ENCODE peak calls at places on chromosome 3, in eight cellular contexts. N is CD8-positive, alpha-beta T cell; I is GM06990; O is PC-9; B is SJSA1; H is CD8-positive, alpha-beta memory T cell; J is H7; Q is stomach. P is an unnamed sample. For H3K27me3, the result is how much of the 10 kb centered on the place peaks cover.

GRCh38 chr3:20104167-20104661 is 64.0 kb downstream of the KAT2B start:
- DNase-seq in N (no peak), I (no peak), O (no peak), B (no peak), H (peak), J (no peak), Q (no peak), P (no peak)

GRCh38 chr3:142596726-142597088 is 514 bp downstream of the PLS1 start:
- DNase-seq in N (no peak), I (no peak), O (no peak), B (no peak), H (no peak), J (peak), Q (no peak), P (no peak)

GRCh38 chr3:68858549-68858948 is 73.8 kb downstream of the TAFA4 start:
- DNase-seq in N (no peak), I (no peak), O (no peak), B (no peak), H (no peak), J (no peak), Q (no peak), P (no peak)

GRCh38 chr3:33579181-33579510 is 138.9 kb downstream of the CLASP2 start:
- DNase-seq in N (no peak), I (no peak), O (no peak), B (no peak), H (no peak), J (no peak), Q (no peak), P (no peak)

GRCh38 chr3:14801031-14801430 is 17.7 kb upstream of the FGD5 start:
- DNase-seq in N (no peak), I (no peak), O (no peak), B (no peak), H (no peak), J (no peak), Q (no peak), P (no peak)

GRCh38 chr3:152177757-152178156 is 91.0 kb upstream of the MBNL1 start:
- DNase-seq in N (no peak), I (no peak), O (no peak), B (no peak), H (no peak), J (no peak), Q (no peak), P (no peak)

GRCh38 chr3:17151598-17152373 is 267.0 kb downstream of the PLCL2 start:
- DNase-seq in N (peak), I (peak), O (no peak), B (no peak), H (peak), J (no peak), Q (peak), P (peak)

GRCh38 chr3:190345027-190345821 is 23.0 kb upstream of the CLDN1 start:
- DNase-seq in N (no peak), I (no peak), O (peak), B (peak), H (no peak), J (no peak), Q (no peak), P (peak)

GRCh38 chr3:58010562-58010961 is 2.3 kb downstream of the FLNB start:
- DNase-seq in N (no peak), I (no peak), O (no peak), B (peak), H (no peak), J (no peak), Q (no peak), P (no peak)

GRCh38 chr3:60803156-60803555 is 448.1 kb downstream of the FHIT start:
- DNase-seq in N (no peak), I (no peak), O (no peak), B (no peak), H (no peak), J (no peak), Q (no peak), P (no peak)

GRCh38 chr3:188449421-188449820 is 295.5 kb downstream of the LPP start:
- DNase-seq in N (no peak), I (no peak), O (no peak), B (no peak), H (no peak), J (no peak), Q (no peak), P (no peak)

GRCh38 chr3:43892535-43892934 is 201.8 kb downstream of the ABHD5 start:
- DNase-seq in N (no peak), I (peak), O (no peak), B (no peak), H (no peak), J (no peak), Q (no peak), P (no peak)

GRCh38 chr3:41363830-41364523 is 164.7 kb downstream of the CTNNB1 start:
- DNase-seq in N (no peak), I (no peak), O (no peak), B (no peak), H (no peak), J (no peak), Q (no peak), P (no peak)

GRCh38 chr3:33167716-33168339 is 50.8 kb downstream of the SUSD5 start:
- DNase-seq in N (no peak), I (no peak), O (no peak), B (no peak), H (no peak), J (no peak), Q (no peak), P (no peak)

GRCh38 chr3:190303887-190304286 is 18.4 kb downstream of the CLDN1 start:
- DNase-seq in N (no peak), I (no peak), O (no peak), B (no peak), H (no peak), J (no peak), Q (no peak), P (no peak)

GRCh38 chr3:129664040-129664646 is 57.7 kb upstream of the PLXND1 start:
- DNase-seq in N (no peak), I (no peak), O (no peak), B (no peak), H (no peak), J (no peak), Q (no peak), P (no peak)

GRCh38 chr3:45204136-45204535 is 22.0 kb downstream of the TMEM158 start:
- DNase-seq in N (no peak), I (no peak), O (no peak), B (peak), H (no peak), J (peak), Q (no peak), P (peak)

GRCh38 chr3:170429050-170429449 is 10.4 kb downstream of the CLDN11 start:
- DNase-seq in N (no peak), I (no peak), O (no peak), B (no peak), H (no peak), J (no peak), Q (no peak), P (peak)

GRCh38 chr3:16050641-16051467 is 123.6 kb upstream of the GALNT15 start:
- DNase-seq in N (no peak), I (no peak), O (no peak), B (no peak), H (no peak), J (no peak), Q (no peak), P (no peak)

GRCh38 chr3:177035678-177036077 is 161.6 kb downstream of the TBL1XR1 start:
- DNase-seq in N (no peak), I (no peak), O (no peak), B (no peak), H (no peak), J (no peak), Q (no peak), P (no peak)

DNA sequence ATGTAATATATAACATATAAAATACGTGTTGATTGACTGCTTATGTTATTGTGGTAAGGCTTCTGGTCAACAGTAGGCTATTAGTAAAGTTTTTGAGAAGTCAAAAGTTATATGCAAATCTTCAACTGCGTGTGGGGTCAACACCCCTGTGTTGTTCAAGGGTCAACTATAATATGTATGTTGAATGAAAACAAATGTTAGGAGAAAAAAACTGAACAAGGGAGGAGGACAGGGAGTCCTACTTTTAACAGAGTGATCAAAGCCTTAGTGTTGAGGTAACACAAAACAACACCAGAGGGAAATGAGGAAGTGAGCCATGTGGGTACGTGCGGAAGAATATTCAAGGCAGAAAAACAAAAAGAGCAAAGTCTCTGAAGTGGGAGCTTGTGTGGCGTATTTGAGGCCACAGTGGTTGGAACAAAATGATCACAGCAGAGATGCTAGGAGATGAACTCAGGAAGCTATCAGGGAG is 62.5 kb downstream of the SFMBT1 start:
- DNase-seq in N (peak), I (peak), O (no peak), B (no peak), H (no peak), J (no peak), Q (no peak), P (no peak)
- H3K4me3 ChIP-seq in N (no peak), I (no peak), O (no peak), B (no peak), H (peak), J (no peak), Q (no peak), P (no peak)

GRCh38 chr3:123315271-123315595 is 113.5 kb downstream of the SEC22A start:
- DNase-seq in N (no peak), I (no peak), O (no peak), B (no peak), H (no peak), J (no peak), Q (no peak), P (no peak)

GRCh38 chr3:123312331-123313265 is 110.9 kb downstream of the SEC22A start:
- DNase-seq in N (no peak), I (no peak), O (no peak), B (no peak), H (no peak), J (no peak), Q (no peak), P (no peak)

GRCh38 chr3:123311201-123311600 is 109.5 kb downstream of the SEC22A start:
- DNase-seq in N (no peak), I (no peak), O (no peak), B (no peak), H (no peak), J (no peak), Q (no peak), P (no peak)

GRCh38 chr3:123314409-123315270 is 112.9 kb downstream of the SEC22A start:
- DNase-seq in N (no peak), I (no peak), O (no peak), B (no peak), H (no peak), J (peak), Q (no peak), P (no peak)

DNA sequence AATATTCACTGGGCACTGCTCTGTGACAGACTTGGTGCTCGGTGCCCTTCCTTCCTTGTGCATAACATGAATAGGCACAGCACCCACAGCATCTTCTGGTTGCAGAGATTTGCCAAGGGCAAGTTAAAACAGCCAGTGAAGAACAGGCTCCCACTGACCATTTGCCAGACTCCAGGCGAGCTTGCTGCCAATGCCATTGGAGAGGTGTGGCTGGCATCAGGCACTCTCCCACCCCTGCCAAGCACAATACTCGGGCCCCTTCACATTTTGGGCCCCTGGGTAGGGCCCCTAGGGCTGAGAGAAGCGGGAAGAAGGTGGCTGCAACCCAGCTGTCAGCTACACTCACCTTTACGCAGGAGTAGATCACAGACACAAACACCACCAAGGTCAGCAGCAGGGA is 112.1 kb downstream of the SEC22A start:
- DNase-seq in N (no peak), I (no peak), O (no peak), B (no peak), H (no peak), J (no peak), Q (no peak), P (no peak)
- H3K27me3 ChIP-seq in N (under half), I (under half), O (under half), B (under half), H (under half), J (under half), Q (under half), P (under half)

DNA sequence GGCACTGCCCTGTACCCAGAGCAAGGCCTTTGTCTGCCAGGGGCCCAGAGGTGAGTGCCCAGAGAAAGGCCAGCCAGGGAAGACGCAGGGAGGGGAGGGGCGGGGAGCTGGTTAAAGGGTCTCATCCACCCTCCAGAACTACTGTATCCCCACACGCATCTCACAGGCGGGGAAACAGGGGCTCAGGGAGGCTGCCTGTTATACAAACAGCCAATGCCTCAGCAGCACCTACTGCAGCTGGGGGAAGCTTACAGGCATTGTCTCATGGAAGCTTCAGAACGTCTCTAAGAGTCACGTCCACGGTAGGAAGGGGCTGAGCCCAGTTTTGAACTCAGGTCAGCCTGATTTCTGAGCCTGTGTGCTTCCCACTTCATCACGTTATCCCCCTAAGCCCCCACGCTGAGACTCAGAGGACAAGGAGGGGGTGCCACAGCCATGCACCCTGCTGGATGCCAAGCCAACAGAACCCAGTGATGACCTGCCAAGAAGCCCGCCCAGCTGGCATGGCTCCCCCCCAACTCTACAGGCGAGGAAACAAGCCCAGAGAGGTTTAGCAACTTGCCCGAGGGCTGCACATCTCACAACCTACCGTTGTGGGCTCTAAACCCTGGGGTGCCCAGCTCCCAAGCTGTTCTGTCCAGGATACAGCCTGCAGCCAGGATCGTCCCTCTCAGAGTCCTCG is 54.5 kb downstream of the IQSEC1 start:
- DNase-seq in N (no peak), I (no peak), O (no peak), B (no peak), H (no peak), J (no peak), Q (no peak), P (no peak)
- H3K4me3 ChIP-seq in N (no peak), I (no peak), O (no peak), B (no peak), H (no peak), J (no peak), Q (peak), P (peak)

GRCh38 chr3:126389112-126389791 is 5.5 kb upstream of the CFAP100 start:
- DNase-seq in N (no peak), I (peak), O (peak), B (peak), H (no peak), J (peak), Q (peak), P (peak)
- H3K27me3 ChIP-seq in N (under half), I (under half), O (under half), B (under half), H (under half), J (under half), Q (under half), P (under half)

DNA sequence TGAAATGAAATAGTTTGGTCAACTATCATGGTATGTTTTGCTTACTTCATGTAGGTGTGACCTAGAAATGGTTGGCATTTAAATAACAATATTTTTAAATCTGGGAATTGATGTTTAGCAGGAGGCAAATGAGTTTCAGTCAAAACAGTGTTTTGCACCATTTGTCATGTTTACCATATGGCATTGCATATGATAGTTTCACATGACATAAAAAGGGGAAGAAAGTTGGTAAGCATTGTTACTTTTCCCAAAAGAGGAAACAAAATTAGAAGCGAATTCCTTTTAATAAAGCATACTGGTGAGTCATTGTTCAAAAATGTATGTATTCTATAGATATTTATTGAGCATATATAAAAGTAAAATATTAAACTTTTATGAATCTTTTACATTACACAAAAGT is 2.3 kb downstream of the RNF13 start:
- DNase-seq in N (no peak), I (no peak), O (no peak), B (no peak), H (no peak), J (no peak), Q (no peak), P (no peak)
- H3K4me3 ChIP-seq in N (no peak), I (peak), O (peak), B (no peak), H (no peak), J (no peak), Q (peak), P (no peak)

GRCh38 chr3:71779674-71780377 is 5.1 kb downstream of the PROK2 start:
- DNase-seq in N (no peak), I (no peak), O (no peak), B (no peak), H (no peak), J (no peak), Q (no peak), P (no peak)
- H3K27me3 ChIP-seq in N (under half), I (under half), O (under half), B (under half), H (under half), J (under half), Q (under half), P (under half)

GRCh38 chr3:48466386-48467109 is 20.0 kb downstream of the ATRIP start:
- DNase-seq in N (peak), I (peak), O (peak), B (no peak), H (peak), J (peak), Q (peak), P (no peak)
- H3K4me3 ChIP-seq in N (peak), I (peak), O (peak), B (peak), H (peak), J (no peak), Q (peak), P (peak)